ENCODE peak calls at places on chromosomes 13 and 19, in six cellular contexts. U is AG10803, D is AG09319, J is glutamatergic neuron, O is endothelial cell, E is heart left ventricle. S is an unnamed sample.

GRCh38 chr13:103873725-103874124 is 807.5 kb upstream of the SLC10A2 start:
- DNase-seq in U (no peak), D (no peak), J (no peak), O (no peak), E (no peak), S (no peak)

GRCh38 chr13:92952161-92952560 is 274.4 kb upstream of the GPC6 start:
- DNase-seq in U (no peak), D (no peak), J (no peak), O (no peak), E (no peak), S (no peak)

GRCh38 chr13:26075498-26075897 is 23.7 kb upstream of the SHISA2 start:
- DNase-seq in U (no peak), D (no peak), J (no peak), O (no peak), E (no peak), S (no peak)

GRCh38 chr19:42316223-42317211 is 3.4 kb downstream of the TMEM145 start:
- DNase-seq in U (peak), D (no peak), J (no peak), O (no peak), E (no peak), S (no peak)

GRCh38 chr13:90547272-90547790 is 800.2 kb upstream of the MIR17HG start:
- DNase-seq in U (no peak), D (no peak), J (no peak), O (no peak), E (no peak), S (no peak)

GRCh38 chr13:102555914-102556553 is 40.8 kb upstream of the TPP2 start:
- DNase-seq in U (peak), D (no peak), J (no peak), O (peak), E (no peak), S (no peak)

GRCh38 chr19:40781140-40781539 is 3.1 kb downstream of the RAB4B start:
- DNase-seq in U (no peak), D (no peak), J (no peak), O (no peak), E (no peak), S (no peak)

GRCh38 chr19:45069056-45069455 is 7.2 kb downstream of the ZNF296 start:
- DNase-seq in U (no peak), D (no peak), J (peak), O (no peak), E (no peak), S (no peak)

GRCh38 chr13:93535256-93535655 is 308.6 kb downstream of the GPC6 start:
- DNase-seq in U (peak), D (no peak), J (no peak), O (no peak), E (no peak), S (no peak)

GRCh38 chr13:91185294-91185863 is 162.1 kb upstream of the MIR17HG start:
- DNase-seq in U (no peak), D (no peak), J (no peak), O (no peak), E (no peak), S (no peak)

GRCh38 chr13:34462843-34463242 is 479.2 kb upstream of the NBEA start:
- DNase-seq in U (peak), D (no peak), J (no peak), O (no peak), E (peak), S (no peak)

GRCh38 chr19:17234911-17235617 is 9.0 kb downstream of the OCEL1 start:
- DNase-seq in U (peak), D (no peak), J (no peak), O (peak), E (no peak), S (no peak)

GRCh38 chr19:7953060-7953459 is 9.6 kb upstream of the TIMM44 start:
- DNase-seq in U (peak), D (no peak), J (no peak), O (no peak), E (no peak), S (no peak)

GRCh38 chr13:102191951-102192461 is 209.8 kb downstream of the FGF14 start:
- DNase-seq in U (no peak), D (no peak), J (no peak), O (no peak), E (no peak), S (no peak)

GRCh38 chr13:79435549-79435948 is 29.5 kb upstream of the RBM26 start:
- DNase-seq in U (peak), D (no peak), J (no peak), O (no peak), E (no peak), S (no peak)

DNA sequence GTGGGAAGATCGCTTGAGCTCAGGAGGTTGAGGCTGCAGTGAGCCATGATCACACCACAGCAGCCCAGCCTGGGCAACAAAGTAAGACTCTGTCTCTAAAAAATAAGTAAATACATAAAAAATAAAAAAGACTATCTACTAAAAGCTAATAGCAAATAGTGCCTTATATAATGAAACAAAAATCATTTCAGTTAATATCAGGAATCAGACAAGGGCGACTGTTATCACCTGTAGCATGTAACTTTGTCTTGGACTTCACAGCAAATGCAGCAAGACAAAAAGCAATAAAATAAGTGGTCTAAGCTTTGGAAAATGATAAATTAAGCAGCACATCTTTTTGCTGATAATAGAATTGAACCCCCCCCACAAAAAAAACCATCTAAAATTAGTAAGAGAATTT is 21.2 kb upstream of the GPI start:
- DNase-seq in U (no peak), D (no peak), J (no peak), O (no peak), E (no peak), S (no peak)
- TF ChIP-seq CTCF in U (no peak), D (no peak), J (no peak), O (no peak), E (no peak), S (no peak)

DNA sequence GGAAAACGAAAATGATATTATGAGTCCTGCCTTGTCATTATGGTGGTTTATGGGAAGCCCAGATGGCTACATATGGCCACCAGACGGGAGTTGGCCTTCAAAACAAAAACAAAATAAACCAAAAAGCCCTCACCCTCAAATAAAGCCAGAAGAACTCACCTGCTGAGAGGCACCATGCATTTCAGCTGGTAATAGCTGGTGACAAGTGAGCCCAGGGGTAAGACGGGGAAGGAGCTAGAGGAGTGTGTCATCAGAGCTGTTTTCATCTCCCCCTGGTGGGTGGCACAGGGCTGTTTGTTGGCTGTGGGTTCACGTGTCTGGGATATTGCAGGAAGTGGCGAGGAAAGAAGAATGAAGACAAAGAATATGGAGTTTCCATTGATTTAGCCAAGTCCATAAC is 152.9 kb downstream of the EFNB2 start:
- DNase-seq in U (no peak), D (no peak), J (no peak), O (no peak), E (no peak), S (no peak)
- TF ChIP-seq CTCF in U (no peak), D (no peak), J (no peak), O (no peak), E (no peak), S (no peak)

GRCh38 chr13:113087923-113088690 is 17.5 kb upstream of the F7 start:
- DNase-seq in U (no peak), D (no peak), J (peak), O (no peak), E (no peak), S (no peak)

GRCh38 chr13:113084094-113084942 is 21.3 kb upstream of the F7 start:
- DNase-seq in U (no peak), D (no peak), J (peak), O (no peak), E (no peak), S (no peak)

GRCh38 chr13:113086991-113087922 is 18.3 kb upstream of the F7 start:
- DNase-seq in U (no peak), D (no peak), J (peak), O (no peak), E (no peak), S (no peak)

GRCh38 chr13:113084943-113085540 is 20.5 kb upstream of the F7 start:
- DNase-seq in U (no peak), D (no peak), J (peak), O (no peak), E (no peak), S (no peak)

DNA sequence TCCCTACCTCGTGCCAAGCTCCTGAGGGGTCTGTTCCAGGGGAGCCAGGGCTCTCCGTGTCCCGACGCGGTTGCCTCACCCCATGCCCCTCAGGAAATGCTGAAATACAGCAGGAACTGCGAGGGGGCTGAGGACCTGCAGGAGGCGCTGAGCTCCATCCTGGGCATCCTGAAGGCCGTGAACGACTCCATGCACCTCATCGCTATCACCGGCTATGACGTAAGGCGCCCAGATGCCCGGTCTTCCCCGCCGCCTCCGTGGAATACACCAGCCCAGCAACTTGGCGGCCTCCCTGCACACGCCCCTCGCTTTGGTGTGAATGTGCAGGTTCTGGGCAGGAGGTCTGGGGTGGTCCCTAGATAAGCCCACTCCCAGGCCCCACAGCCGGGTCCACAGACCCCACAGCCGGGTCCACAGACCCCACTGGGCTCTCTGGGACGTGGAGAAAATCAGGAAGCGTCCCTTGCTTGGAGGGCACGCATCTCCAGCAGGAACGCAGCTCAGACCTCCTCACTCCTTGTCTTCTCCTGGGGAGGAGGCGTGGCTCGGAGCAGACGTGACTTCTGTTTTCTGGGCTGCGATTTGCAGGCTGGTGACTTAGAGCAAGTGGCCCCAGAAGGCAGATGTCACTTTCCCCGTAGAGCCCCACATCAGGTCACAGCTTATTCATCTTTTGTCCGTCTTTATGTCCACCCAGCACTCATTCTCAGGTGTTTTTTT is 19.4 kb upstream of the F7 start:
- DNase-seq in U (no peak), D (no peak), J (peak), O (no peak), E (no peak), S (no peak)
- TF ChIP-seq CTCF in U (no peak), D (no peak), J (no peak), O (no peak), E (no peak), S (no peak)

GRCh38 chr19:29670255-29670654 is 5.0 kb downstream of the PLEKHF1 start:
- DNase-seq in U (no peak), D (no peak), J (no peak), O (no peak), E (no peak), S (no peak)

GRCh38 chr19:29672933-29673336 is 7.7 kb downstream of the PLEKHF1 start:
- DNase-seq in U (no peak), D (no peak), J (no peak), O (no peak), E (no peak), S (no peak)

GRCh38 chr19:29672319-29672932 is 7.2 kb downstream of the PLEKHF1 start:
- DNase-seq in U (no peak), D (no peak), J (no peak), O (no peak), E (no peak), S (no peak)

GRCh38 chr19:29673451-29674371 is 8.4 kb downstream of the PLEKHF1 start:
- DNase-seq in U (no peak), D (no peak), J (no peak), O (no peak), E (no peak), S (no peak)

GRCh38 chr19:29671393-29672076 is 6.3 kb downstream of the PLEKHF1 start:
- DNase-seq in U (no peak), D (no peak), J (no peak), O (no peak), E (no peak), S (no peak)
- TF ChIP-seq CTCF in U (peak), D (no peak), J (no peak), O (peak), E (peak), S (peak)

DNA sequence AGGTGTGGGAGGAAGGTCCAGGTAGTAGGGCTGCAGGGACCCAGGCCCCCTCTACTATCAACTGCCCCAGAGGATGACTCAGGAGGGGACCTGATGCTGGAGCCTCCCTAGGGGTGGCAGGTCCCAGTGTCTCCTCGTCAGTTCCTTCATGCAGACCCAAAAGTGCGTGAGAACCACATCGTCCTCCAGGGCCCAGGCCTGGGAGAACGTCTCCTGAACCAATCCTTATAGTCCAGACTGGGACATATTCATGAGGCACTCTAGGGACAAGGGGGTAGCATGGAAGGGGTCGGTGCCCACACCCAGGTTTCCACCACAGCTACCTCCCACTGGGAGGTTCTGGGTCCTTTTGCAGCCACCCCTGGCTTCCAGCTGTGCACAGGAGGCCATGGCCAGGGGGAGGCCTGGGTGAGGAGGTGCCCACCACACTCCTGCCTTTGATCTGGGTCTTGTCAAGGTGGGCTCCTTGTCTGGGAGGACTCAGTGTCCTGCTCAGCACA is 38.0 kb upstream of the TPM4 start:
- DNase-seq in U (no peak), D (no peak), J (no peak), O (no peak), E (no peak), S (no peak)
- TF ChIP-seq CTCF in U (no peak), D (no peak), J (no peak), O (no peak), E (no peak), S (no peak)

GRCh38 chr19:18523841-18524240 is 2.0 kb upstream of the ELL start:
- DNase-seq in U (no peak), D (no peak), J (no peak), O (no peak), E (no peak), S (no peak)

GRCh38 chr19:18521692-18522123 is at the start of gene ELL:
- DNase-seq in U (no peak), D (no peak), J (no peak), O (no peak), E (no peak), S (no peak)

GRCh38 chr19:18519962-18520847 is 1.7 kb downstream of the ELL start:
- DNase-seq in U (peak), D (no peak), J (peak), O (peak), E (peak), S (no peak)

GRCh38 chr19:18520848-18521691 is 800 bp downstream of the ELL start:
- DNase-seq in U (no peak), D (no peak), J (peak), O (peak), E (peak), S (peak)

DNA sequence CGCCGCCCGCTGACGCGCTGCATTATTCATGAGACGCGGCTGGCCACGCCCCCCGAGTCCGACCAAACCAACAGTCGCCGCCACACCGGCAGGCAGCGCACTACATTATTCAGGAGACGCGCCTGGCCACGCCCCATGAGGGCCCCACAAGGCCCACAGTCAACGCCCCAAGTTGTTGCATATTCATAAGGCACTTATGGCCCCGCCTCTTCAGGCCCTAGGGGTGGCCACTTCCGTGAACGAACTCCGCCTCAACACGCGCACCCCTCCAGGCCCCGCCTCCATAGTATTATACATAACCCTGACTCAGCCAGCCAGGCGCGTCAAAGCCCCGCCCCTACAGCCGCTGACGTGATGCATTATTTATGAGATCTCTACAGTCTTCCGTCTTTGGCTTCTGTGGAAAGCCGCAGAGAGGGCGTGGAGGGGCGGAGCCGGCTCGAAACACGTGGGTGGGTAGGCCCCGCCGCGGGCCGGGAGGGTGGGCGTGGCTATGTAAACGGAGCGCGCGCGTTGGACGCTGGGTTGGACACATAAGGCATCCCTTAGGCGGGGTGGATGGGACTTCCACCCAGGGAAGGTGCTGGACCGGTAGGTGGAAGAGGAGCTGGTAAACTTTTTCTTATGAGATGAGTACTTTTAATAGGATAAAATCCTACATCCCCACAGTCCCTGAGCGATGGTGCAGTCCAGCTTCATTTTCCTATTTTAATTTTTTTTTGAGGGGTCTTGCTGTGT is 423 bp upstream of the ELL start:
- DNase-seq in U (peak), D (peak), J (peak), O (peak), E (peak), S (peak)
- TF ChIP-seq CTCF in U (peak), D (peak), J (no peak), O (no peak), E (peak), S (no peak)

DNA sequence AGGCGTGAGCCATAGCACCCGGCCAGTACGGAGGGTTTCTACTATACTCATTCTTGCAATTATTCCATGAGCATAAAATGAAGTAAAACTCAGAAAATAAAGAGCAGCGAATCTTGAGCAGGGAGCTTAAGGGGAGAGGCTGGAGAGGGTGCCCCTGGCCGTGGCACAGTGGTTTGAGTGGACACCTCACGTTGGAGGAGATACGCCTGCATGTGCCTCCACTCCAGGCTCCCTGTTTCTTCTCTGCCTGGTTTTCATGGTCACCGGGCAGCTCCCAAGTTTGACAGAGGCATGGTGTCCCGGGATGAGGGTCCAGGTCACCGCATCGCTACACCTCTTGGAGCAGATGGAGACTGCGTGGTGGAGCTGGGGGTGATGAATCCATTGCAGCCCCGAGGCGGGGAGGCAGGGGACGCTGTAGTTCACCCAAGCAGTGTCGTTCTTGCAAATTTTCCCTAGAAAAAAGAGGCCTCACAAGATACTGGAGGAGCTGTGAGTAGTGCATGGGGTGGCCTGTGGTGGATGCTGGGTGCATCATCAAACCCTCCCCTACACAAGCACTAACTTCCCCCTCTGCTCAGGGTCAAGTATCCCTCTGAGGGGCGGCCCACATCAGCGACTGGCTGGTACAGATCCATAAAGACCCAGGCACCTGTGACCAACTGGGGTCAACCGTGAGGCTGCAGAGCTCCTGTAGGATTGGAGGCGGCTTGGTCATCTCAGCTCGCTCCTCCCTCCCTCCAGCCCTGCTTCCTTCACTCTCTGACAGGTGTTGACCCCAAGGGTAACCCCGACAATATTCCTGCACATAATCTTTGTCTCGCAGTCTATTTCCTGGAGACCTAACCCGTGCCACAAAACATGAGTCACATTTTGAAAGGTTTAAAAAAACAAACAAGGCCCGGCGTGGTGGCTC is 3.6 kb upstream of the MIER2 start:
- DNase-seq in U (no peak), D (no peak), J (no peak), O (no peak), E (no peak), S (no peak)
- TF ChIP-seq CTCF in U (no peak), D (no peak), J (no peak), O (no peak), E (no peak), S (no peak)